ENCODE peak calls at places on chromosome 14, in five cellular contexts. N, B, S, W and H are unnamed samples.

GRCh38 chr14:55094630-55095157 is 34.4 kb upstream of the LGALS3 start:
- DNase-seq in B (no peak), N (no peak), W (no peak), S (no peak), H (no peak)

GRCh38 chr14:89813485-89814080 is 140.9 kb downstream of the EFCAB11 start:
- DNase-seq in W (no peak), S (no peak), N (no peak), B (no peak), H (peak)

GRCh38 chr14:68781161-68782021 is 11.5 kb downstream of the ZFP36L1 start:
- DNase-seq in B (peak), N (no peak), W (no peak), S (no peak), H (no peak)

GRCh38 chr14:21069388-21070082 is 569 bp upstream of the ARHGEF40 start:
- DNase-seq in W (no peak), N (peak), B (no peak), S (no peak), H (peak)

GRCh38 chr14:34610101-34610500 is 19.8 kb downstream of the SNX6 start:
- DNase-seq in N (no peak), B (no peak), S (no peak), W (no peak), H (no peak)

GRCh38 chr14:22319526-22320352 is 269.3 kb downstream of the DAD1 start:
- DNase-seq in W (peak), S (peak), N (peak), B (peak), H (peak)

GRCh38 chr14:70641548-70642312 is at the start of gene TTC9:
- DNase-seq in W (no peak), B (peak), N (peak), S (no peak), H (no peak)

GRCh38 chr14:73723799-73724621 is 9.8 kb upstream of the PNMA1 start:
- DNase-seq in B (no peak), W (peak), N (peak), S (no peak), H (peak)

GRCh38 chr14:98082833-98083232 is 1189.2 kb downstream of the BCL11B start:
- DNase-seq in S (no peak), N (no peak), W (no peak), B (no peak), H (no peak)

GRCh38 chr14:103023881-103024473 is 33.4 kb downstream of the CDC42BPB start:
- DNase-seq in N (no peak), W (peak), B (no peak), S (no peak), H (peak)

GRCh38 chr14:54360667-54361066 is 36.1 kb upstream of the CDKN3 start:
- DNase-seq in W (no peak), B (no peak), N (no peak), S (no peak), H (no peak)

GRCh38 chr14:42192659-42193425 is 586.2 kb downstream of the LRFN5 start:
- DNase-seq in S (no peak), N (peak), W (peak), B (no peak), H (no peak)

GRCh38 chr14:88422919-88423318 is 37.5 kb downstream of the SPATA7 start:
- DNase-seq in B (no peak), S (no peak), W (no peak), N (no peak), H (peak)

GRCh38 chr14:55930016-55930784 is 188.0 kb upstream of the PELI2 start:
- DNase-seq in N (no peak), S (no peak), B (no peak), W (no peak), H (no peak)

GRCh38 chr14:52399886-52400599 is 85.9 kb downstream of the PTGER2 start:
- DNase-seq in N (no peak), B (no peak), W (no peak), S (no peak), H (peak)

GRCh38 chr14:28701733-28702132 is 64.9 kb upstream of the FOXG1 start:
- DNase-seq in S (no peak), B (no peak), N (no peak), W (no peak), H (no peak)

GRCh38 chr14:70045296-70045695 is 143.5 kb downstream of the SLC8A3 start:
- DNase-seq in N (no peak), W (no peak), S (no peak), B (no peak), H (no peak)

GRCh38 chr14:32104803-32105202 is 27.7 kb downstream of the ARHGAP5 start:
- DNase-seq in W (no peak), N (no peak), S (no peak), B (no peak), H (peak)

GRCh38 chr14:105165761-105166485 is 2.7 kb downstream of the JAG2 start:
- DNase-seq in W (no peak), N (no peak), S (no peak), B (no peak), H (no peak)

GRCh38 chr14:64807588-64807987 is 72.1 kb downstream of the SPTB start:
- DNase-seq in W (no peak), S (no peak), B (no peak), N (no peak), H (no peak)

GRCh38 chr14:57671021-57671420 is 177.4 kb upstream of the CCDC198 start:
- DNase-seq in S (no peak), W (no peak), B (no peak), N (no peak), H (no peak)

GRCh38 chr14:70988452-70988851 is 81.2 kb downstream of the PCNX1 start:
- DNase-seq in B (peak), W (no peak), S (no peak), N (no peak), H (no peak)

GRCh38 chr14:72525087-72525909 is 368.6 kb downstream of the DPF3 start:
- DNase-seq in S (no peak), B (no peak), W (no peak), N (no peak), H (no peak)

GRCh38 chr14:95064256-95064655 is 93.1 kb downstream of the DICER1 start:
- DNase-seq in B (no peak), S (no peak), N (no peak), W (no peak), H (no peak)

GRCh38 chr14:71467419-71467818 is 464.8 kb upstream of the RGS6 start:
- DNase-seq in S (no peak), N (no peak), B (no peak), W (no peak), H (no peak)

GRCh38 chr14:78836777-78837176 is 666.6 kb downstream of the NRXN3 start:
- DNase-seq in S (peak), W (peak), N (peak), B (peak), H (peak)

GRCh38 chr14:24103451-24103850 is 9.3 kb downstream of the PCK2 start:
- DNase-seq in B (no peak), N (no peak), S (no peak), W (no peak), H (no peak)

DNA sequence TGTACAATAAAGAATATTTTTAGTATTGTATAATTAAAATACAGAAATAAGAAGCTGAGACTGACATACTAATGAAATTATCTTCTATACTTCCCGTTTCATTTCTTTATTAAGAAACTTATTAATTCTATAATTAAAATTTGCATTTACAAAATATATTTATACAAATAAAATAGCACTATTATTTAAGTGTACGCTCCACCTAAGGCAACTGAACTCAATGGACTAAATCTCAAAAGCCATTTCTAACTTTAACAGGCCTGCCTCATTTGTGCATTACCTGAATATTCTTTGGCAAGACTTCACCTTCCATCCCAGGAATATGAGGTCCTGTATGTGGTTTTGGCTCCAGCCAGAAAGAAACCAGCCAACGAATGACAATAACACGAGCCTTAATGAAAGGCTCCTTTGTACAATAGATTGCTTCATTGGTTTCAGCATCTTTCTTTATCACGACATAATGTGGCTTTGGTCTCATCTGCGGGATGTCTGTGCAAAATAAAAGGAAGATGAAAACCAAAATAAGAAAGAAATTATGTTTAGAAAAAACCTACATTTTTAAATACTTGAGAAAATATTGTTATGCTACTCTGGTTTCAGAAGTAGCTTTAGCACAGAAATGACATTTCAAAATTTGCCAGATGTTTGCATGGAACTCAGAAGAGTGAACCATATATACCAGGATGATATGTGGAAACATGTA is 58.7 kb downstream of the RALGAPA1 start:
- DNase-seq in B (no peak), S (no peak), N (no peak), W (no peak), H (no peak)
- TF ChIP-seq MAX in B (no peak), S (no peak), N (no peak), W (no peak), H (no peak)

DNA sequence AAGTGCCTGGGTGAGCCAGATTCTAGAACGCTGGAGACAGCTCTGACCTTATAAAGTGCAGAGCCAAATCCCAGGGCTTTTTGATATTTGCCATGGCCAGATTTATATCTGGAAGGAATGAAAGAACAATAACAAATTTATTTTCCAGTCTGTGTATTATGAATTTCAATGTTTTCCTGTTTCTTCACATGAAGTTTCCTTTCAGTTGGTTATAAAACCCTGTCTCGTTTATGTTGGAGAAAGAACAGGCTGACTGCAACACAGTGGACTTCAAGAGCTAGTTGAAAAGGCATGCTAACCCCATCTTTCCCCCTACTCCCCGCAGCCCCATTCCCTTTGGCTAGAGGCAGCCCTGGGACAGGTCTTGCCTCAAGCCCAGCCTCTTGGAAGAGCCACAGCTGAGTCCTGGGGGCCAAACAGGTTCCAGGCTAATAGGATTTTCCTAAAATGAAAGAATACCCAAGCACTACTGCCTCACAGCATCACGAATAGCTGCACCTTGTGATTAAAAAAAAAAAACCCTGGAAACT is 1.7 kb downstream of the FBLN5 start:
- DNase-seq in S (no peak), B (no peak), W (peak), N (no peak), H (no peak)
- TF ChIP-seq MYC in S (no peak), B (no peak), W (no peak), N (no peak), H (no peak)

GRCh38 chr14:100374891-100375272 is 51.7 kb downstream of the SLC25A47 start:
- DNase-seq in W (no peak), N (no peak), B (no peak), S (no peak), H (peak)
- H3K4me3 ChIP-seq in W (peak), N (peak), B (peak), S (peak), H (peak)

GRCh38 chr14:104090071-104090748 is 4.7 kb downstream of the ASPG start:
- DNase-seq in S (no peak), W (no peak), N (no peak), B (no peak), H (no peak)
- TF ChIP-seq MAX in S (no peak), W (no peak), N (no peak), B (no peak), H (no peak)

GRCh38 chr14:93705513-93706156 is 82.7 kb downstream of the PRIMA1 start:
- DNase-seq in B (no peak), N (no peak), S (no peak), W (no peak), H (no peak)
- TF ChIP-seq MYC in B (no peak), N (no peak), S (no peak), W (no peak), H (no peak)

DNA sequence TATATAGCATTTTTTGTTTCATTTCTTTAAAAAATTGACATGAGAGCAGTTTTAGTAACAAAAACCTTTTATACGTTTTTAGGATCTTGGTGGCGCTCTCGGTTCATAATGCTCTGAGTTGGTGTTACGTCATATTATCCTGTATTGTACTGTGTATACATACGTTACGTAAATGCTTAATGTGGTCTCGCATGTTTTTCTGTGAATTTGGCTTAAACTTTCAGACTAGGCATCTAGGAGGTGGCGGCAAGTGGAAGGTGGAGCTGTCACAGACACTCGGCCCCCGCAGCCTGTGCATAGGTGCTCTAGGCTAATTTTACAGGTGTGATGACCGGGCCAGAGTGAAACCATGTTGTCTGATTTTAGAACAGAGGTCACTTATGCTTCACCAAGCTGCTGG is 60.0 kb downstream of the PPP2R5C start:
- DNase-seq in S (no peak), W (no peak), N (no peak), B (no peak), H (peak)
- H3K4me3 ChIP-seq in S (no peak), W (no peak), N (no peak), B (no peak), H (no peak)

GRCh38 chr14:50084666-50085065 is 31.7 kb downstream of the VCPKMT start:
- DNase-seq in S (no peak), W (no peak), B (no peak), N (no peak), H (no peak)
- TF ChIP-seq MAX in S (no peak), W (no peak), B (no peak), N (no peak), H (no peak)

GRCh38 chr14:92121670-92122350 is at the start of the genes CPSF2 and NDUFB1:
- DNase-seq in S (peak), B (peak), N (peak), W (peak), H (peak)

GRCh38 chr14:92122351-92122677 is 545 bp downstream of the CPSF2 start:
- DNase-seq in S (no peak), W (peak), N (peak), B (peak), H (peak)

GRCh38 chr14:92122761-92123160 is 992 bp downstream of the CPSF2 start:
- DNase-seq in S (no peak), W (no peak), N (no peak), B (no peak), H (no peak)

DNA sequence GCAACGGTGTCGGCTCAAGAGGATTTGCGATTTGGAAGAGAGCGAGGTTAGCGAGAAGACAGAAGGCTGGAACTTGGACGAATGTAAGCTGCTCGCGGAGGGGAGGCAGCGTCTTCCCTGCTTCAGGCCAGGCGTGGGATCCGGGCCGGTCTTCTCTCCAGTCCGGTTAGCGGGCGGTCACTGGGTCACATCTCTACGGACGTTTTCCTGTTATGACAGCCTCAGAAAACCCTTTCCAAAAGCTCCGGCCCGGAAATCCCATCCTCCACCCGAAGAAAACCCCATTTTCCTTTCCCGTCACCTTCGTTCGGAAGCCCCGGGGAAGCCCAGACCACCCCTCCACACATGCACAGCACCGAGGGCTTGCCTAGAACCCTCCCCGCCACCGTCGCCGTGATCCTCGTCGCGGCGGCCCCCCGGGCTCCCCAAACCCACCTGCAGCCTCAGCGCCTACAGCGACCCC is 268 bp downstream of the NDUFB1 start:
- DNase-seq in S (no peak), W (peak), N (no peak), B (no peak), H (peak)
- TF ChIP-seq MYC in S (no peak), W (no peak), N (no peak), B (no peak), H (no peak)

GRCh38 chr14:60328588-60328987 is 79.6 kb downstream of the PPM1A start:
- DNase-seq in B (no peak), W (no peak), N (no peak), S (no peak), H (peak)

GRCh38 chr14:60331201-60332045 is 82.4 kb downstream of the PPM1A start:
- DNase-seq in N (peak), S (peak), W (peak), B (peak), H (peak)

GRCh38 chr14:60326274-60326673 is 77.3 kb downstream of the PPM1A start:
- DNase-seq in W (no peak), S (no peak), B (no peak), N (no peak), H (no peak)

GRCh38 chr14:60324837-60325236 is 75.8 kb downstream of the PPM1A start:
- DNase-seq in W (no peak), B (no peak), N (no peak), S (no peak), H (no peak)

GRCh38 chr14:60327447-60328331 is 78.7 kb downstream of the PPM1A start:
- DNase-seq in S (peak), W (no peak), N (no peak), B (no peak), H (peak)
- H3K4me3 ChIP-seq in S (peak), W (no peak), N (peak), B (no peak), H (no peak)

GRCh38 chr14:25698111-25698510 is 648.2 kb upstream of the STXBP6 start:
- DNase-seq in B (no peak), S (no peak), W (no peak), N (no peak), H (no peak)

GRCh38 chr14:25696176-25696575 is 646.2 kb upstream of the STXBP6 start:
- DNase-seq in B (no peak), N (no peak), W (no peak), S (no peak), H (no peak)
- TF ChIP-seq MAX in B (no peak), N (no peak), W (no peak), S (no peak), H (no peak)